ENCODE peak calls at places on chromosome 10, in four cellular contexts. U is RWPE1; L is lung; T is stimulated activated CD8-positive, alpha-beta memory T cell treated with anti-CD3 and anti-CD28 coated beads, Interleukin-12 subunit alpha, Interleukin-12 subunit beta, amount 100 ng/mL, for 1 hour. B is an unnamed sample.

GRCh38 chr10:33253411-33253810 is 81.1 kb downstream of the NRP1 start:
- DNase-seq in U (no peak), L (no peak), T (no peak), B (no peak)

GRCh38 chr10:30431435-30431911 is 2.5 kb upstream of the MAP3K8 start:
- DNase-seq in T (no peak), U (no peak), L (no peak), B (no peak)

GRCh38 chr10:91006752-91007346 is 86.0 kb upstream of the ANKRD1 start:
- DNase-seq in T (no peak), L (no peak), U (no peak), B (no peak)

GRCh38 chr10:79482721-79483120 is 29.6 kb upstream of the EIF5AL1 start:
- DNase-seq in L (no peak), T (no peak), U (no peak), B (peak; percentile 11)

GRCh38 chr10:12906051-12906541 is 95.4 kb downstream of the CCDC3 start:
- DNase-seq in U (no peak), L (no peak), T (no peak), B (peak; percentile 90)

GRCh38 chr10:120632047-120632446 is 175.0 kb downstream of the PLPP4 start:
- DNase-seq in T (no peak), U (no peak), L (no peak), B (no peak)

GRCh38 chr10:34739915-34740314 is 75.2 kb downstream of the PARD3 start:
- DNase-seq in T (no peak), L (peak; percentile 35), U (peak; percentile 25), B (no peak)

GRCh38 chr10:70222340-70222794 is 10.9 kb downstream of the PPA1 start:
- DNase-seq in U (peak; percentile 85), L (no peak), T (no peak), B (no peak)

GRCh38 chr10:77542860-77543259 is 94.7 kb downstream of the KCNMA1 start:
- DNase-seq in L (no peak), T (no peak), U (no peak), B (no peak)

GRCh38 chr10:118565301-118566075 is 30.0 kb downstream of the PRLHR start:
- DNase-seq in T (no peak), U (no peak), L (peak; percentile 27), B (no peak)

GRCh38 chr10:77151395-77151794 is 486.2 kb downstream of the KCNMA1 start:
- DNase-seq in L (no peak), T (no peak), U (no peak), B (no peak)

GRCh38 chr10:47058961-47059391 is 147.7 kb downstream of the PTPN20 start:
- DNase-seq in T (no peak), L (no peak), U (no peak), B (no peak)

GRCh38 chr10:75952093-75952492 is 520.7 kb downstream of the LRMDA start:
- DNase-seq in L (no peak), U (no peak), T (no peak), B (no peak)

GRCh38 chr10:122201401-122201800 is 69.7 kb upstream of the BTBD16 start:
- DNase-seq in T (no peak), U (no peak), L (no peak), B (no peak)

GRCh38 chr10:77177589-77177988 is 460.0 kb downstream of the KCNMA1 start:
- DNase-seq in T (no peak), L (no peak), U (no peak), B (no peak)

GRCh38 chr10:66455304-66455703 is 470.5 kb upstream of the LRRTM3 start:
- DNase-seq in U (no peak), L (no peak), T (no peak), B (no peak)

GRCh38 chr10:73956476-73957338 is 41.2 kb upstream of the VCL start:
- DNase-seq in L (no peak), T (no peak), U (no peak), B (no peak)

GRCh38 chr10:126705951-126706565 is 35.6 kb upstream of the C10orf90 start:
- DNase-seq in U (no peak), L (no peak), T (no peak), B (no peak)

GRCh38 chr10:119364941-119365340 is 157.6 kb downstream of the GRK5 start:
- DNase-seq in L (no peak), T (no peak), U (no peak), B (no peak)

GRCh38 chr10:12067336-12067735 is 1.4 kb upstream of the DHTKD1 start:
- DNase-seq in L (no peak), U (peak; percentile 53), T (no peak), B (no peak)

GRCh38 chr10:30092151-30092790 is 32.9 kb upstream of the JCAD start:
- DNase-seq in T (no peak), L (no peak), U (no peak), B (no peak)

GRCh38 chr10:102451105-102451969 is at the start of gene C10orf95:
- DNase-seq in T (no peak), L (peak; percentile 57), U (peak; percentile 55), B (no peak)

GRCh38 chr10:93032105-93032808 is 28.3 kb upstream of the CYP26C1 start:
- DNase-seq in U (no peak), L (no peak), T (no peak), B (no peak)

GRCh38 chr10:50619171-50619570 is 4.6 kb downstream of the SGMS1 start:
- DNase-seq in L (no peak), U (no peak), T (no peak), B (no peak)

GRCh38 chr10:130463876-130464360 is 327.7 kb downstream of the GLRX3 start:
- DNase-seq in T (no peak), L (no peak), U (no peak), B (no peak)

GRCh38 chr10:109592391-109592790 is 330.9 kb downstream of the XPNPEP1 start:
- DNase-seq in T (no peak), U (no peak), L (no peak), B (no peak)

GRCh38 chr10:93403741-93404354 is 78.3 kb downstream of the MYOF start:
- DNase-seq in L (no peak), T (no peak), U (no peak), B (no peak)

GRCh38 chr10:89262331-89263020 is 10.9 kb upstream of the LIPA start:
- DNase-seq in L (no peak), T (no peak), U (peak; percentile 66), B (no peak)

GRCh38 chr10:3605882-3606281 is 179.1 kb downstream of the KLF6 start:
- DNase-seq in L (no peak), T (no peak), U (no peak), B (no peak)

GRCh38 chr10:33142290-33142689 is 184.3 kb upstream of the ITGB1 start:
- DNase-seq in T (no peak), U (no peak), L (no peak), B (no peak)

GRCh38 chr10:121324678-121325213 is 273.5 kb downstream of the FGFR2 start:
- DNase-seq in T (no peak), U (peak; percentile 59), L (peak; percentile 34), B (no peak)